ENCODE peak calls at places on chromosome 15, in ten cellular contexts. I is HCT116, O is HepG2, E is right lobe of liver, L is astrocyte of the cerebellum, W is upper lobe of right lung, Y is cardiac fibroblast, U is MM.1S, X is GM12865, D is colonic mucosa. T is an unnamed sample.

GRCh38 chr15:51751687-51752683 is 588 bp downstream of the TMOD2 start:
- DNase-seq in L (no peak), D (peak), W (peak), E (no peak), I (no peak), O (no peak), X (peak), U (peak), Y (peak), T (no peak)

GRCh38 chr15:23035964-23036566 is 3.3 kb downstream of the TUBGCP5 start:
- DNase-seq in E (no peak), D (peak), X (peak), L (no peak), Y (peak), I (peak), U (peak), W (no peak), O (peak), T (no peak)

GRCh38 chr15:48802867-48803266 is 8.0 kb downstream of the CEP152 start:
- DNase-seq in W (no peak), I (no peak), O (no peak), E (no peak), U (no peak), X (no peak), Y (peak), L (peak), D (no peak), T (no peak)

GRCh38 chr15:76169013-76169412 is 109.2 kb downstream of the TMEM266 start:
- DNase-seq in E (no peak), I (no peak), L (no peak), W (no peak), O (no peak), U (no peak), D (no peak), Y (peak), X (peak), T (no peak)

GRCh38 chr15:42121021-42121420 is 26.7 kb upstream of the PLA2G4D start:
- DNase-seq in Y (no peak), E (no peak), U (no peak), I (no peak), L (no peak), O (no peak), X (no peak), W (no peak), D (peak), T (no peak)

GRCh38 chr15:66803182-66803729 is 101.2 kb downstream of the SMAD6 start:
- DNase-seq in O (peak), L (peak), W (peak), D (peak), I (peak), Y (peak), E (no peak), U (no peak), X (no peak), T (no peak)

GRCh38 chr15:40266828-40267304 is 16.0 kb downstream of the ANKRD63 start:
- DNase-seq in I (peak), X (no peak), U (no peak), L (peak), O (peak), Y (peak), E (no peak), W (peak), D (no peak), T (no peak)

GRCh38 chr15:74831813-74832495 is 5.5 kb downstream of the CPLX3 start:
- DNase-seq in W (no peak), Y (no peak), D (peak), E (no peak), O (no peak), L (no peak), X (no peak), U (no peak), I (no peak), T (no peak)

GRCh38 chr15:32774022-32774421 is 56.2 kb downstream of the GREM1 start:
- DNase-seq in Y (peak), E (no peak), L (peak), U (no peak), D (no peak), I (no peak), W (no peak), X (no peak), O (peak), T (no peak)

GRCh38 chr15:20356444-20357138 is 185.0 kb downstream of the GOLGA6L6 start:
- DNase-seq in X (peak), W (peak), E (peak), D (no peak), L (no peak), I (peak), U (peak), O (peak), Y (peak), T (peak)

GRCh38 chr15:99102332-99103235 is 2.3 kb upstream of the SYNM start:
- DNase-seq in L (no peak), X (no peak), E (no peak), I (no peak), Y (no peak), W (no peak), O (no peak), D (no peak), U (no peak), T (peak)

GRCh38 chr15:96324192-96324895 is 6.2 kb upstream of the NR2F2 start:
- DNase-seq in O (no peak), X (no peak), I (no peak), D (peak), E (peak), L (no peak), Y (peak), U (no peak), W (no peak), T (no peak)

GRCh38 chr15:81531141-81531592 is 157.2 kb upstream of the TMC3 start:
- DNase-seq in O (no peak), L (peak), X (no peak), Y (peak), U (no peak), D (no peak), E (no peak), I (no peak), W (no peak), T (no peak)

GRCh38 chr15:40873625-40874561 is at the start of gene RHOV:
- DNase-seq in D (peak), E (no peak), Y (peak), W (peak), X (peak), O (peak), L (no peak), U (peak), I (peak), T (no peak)

GRCh38 chr15:28075482-28076029 is 23.6 kb downstream of the OCA2 start:
- DNase-seq in U (no peak), E (no peak), L (no peak), Y (no peak), W (no peak), O (no peak), I (no peak), D (no peak), X (no peak), T (no peak)

GRCh38 chr15:38941399-38941953 is 376.9 kb upstream of the RASGRP1 start:
- DNase-seq in W (no peak), D (no peak), Y (peak), E (no peak), O (no peak), I (no peak), L (no peak), U (no peak), X (no peak), T (no peak)

GRCh38 chr15:77032647-77033416 is 37.9 kb downstream of the PSTPIP1 start:
- DNase-seq in I (no peak), Y (no peak), W (peak), O (no peak), E (no peak), D (peak), U (no peak), L (no peak), X (no peak), T (peak)

GRCh38 chr15:62821384-62822131 is 221.0 kb upstream of the TPM1 start:
- DNase-seq in E (peak), X (no peak), Y (no peak), U (no peak), D (peak), W (no peak), O (peak), I (no peak), L (no peak), T (no peak)

GRCh38 chr15:37973856-37974255 is 39.4 kb downstream of the TMCO5A start:
- DNase-seq in I (no peak), X (no peak), E (no peak), D (no peak), O (no peak), U (no peak), Y (peak), W (no peak), L (no peak), T (no peak)

GRCh38 chr15:77507911-77508310 is 87.2 kb downstream of the HMG20A start:
- DNase-seq in D (no peak), Y (peak), O (peak), E (no peak), X (no peak), L (no peak), U (no peak), W (no peak), I (peak), T (no peak)

GRCh38 chr15:87123676-87124382 is 1044.2 kb downstream of the AGBL1 start:
- DNase-seq in O (no peak), D (no peak), I (no peak), X (no peak), E (no peak), W (no peak), L (no peak), Y (no peak), U (no peak), T (no peak)

GRCh38 chr15:91919014-91919534 is 65.6 kb downstream of the SLCO3A1 start:
- DNase-seq in W (no peak), I (no peak), U (no peak), Y (no peak), L (no peak), D (no peak), X (no peak), E (no peak), O (no peak), T (no peak)

GRCh38 chr15:65916664-65917406 is 47.5 kb downstream of the RAB11A start:
- DNase-seq in X (peak), Y (peak), I (no peak), L (peak), D (no peak), E (peak), O (peak), W (peak), U (no peak), T (no peak)

GRCh38 chr15:81146454-81146853 is 12.4 kb downstream of the CFAP161 start:
- DNase-seq in X (no peak), Y (no peak), W (no peak), D (no peak), E (no peak), U (no peak), L (no peak), I (no peak), O (no peak), T (no peak)

GRCh38 chr15:59437473-59437776 is 561 bp upstream of the FAM81A start:
- DNase-seq in W (no peak), L (no peak), I (no peak), E (no peak), O (no peak), U (no peak), X (no peak), Y (no peak), D (peak), T (no peak)

GRCh38 chr15:72389231-72389630 is 8.9 kb upstream of the TMEM202 start:
- DNase-seq in X (no peak), E (no peak), W (no peak), I (no peak), U (no peak), Y (no peak), O (no peak), D (no peak), L (no peak), T (no peak)

GRCh38 chr15:31230630-31231485 is 95.8 kb upstream of the KLF13 start:
- DNase-seq in X (peak), U (no peak), O (no peak), W (no peak), E (no peak), I (no peak), Y (no peak), D (no peak), L (no peak), T (no peak)

GRCh38 chr15:37053070-37053653 is 47.2 kb downstream of the MEIS2 start:
- DNase-seq in D (no peak), E (no peak), U (no peak), O (no peak), L (peak), W (no peak), Y (peak), X (no peak), I (no peak), T (no peak)

GRCh38 chr15:43329960-43330779 is at the start of gene LCMT2:
- DNase-seq in I (peak), X (peak), U (peak), E (peak), L (peak), W (peak), Y (peak), D (peak), O (peak), T (peak)

GRCh38 chr15:43775411-43775965 is 1.3 kb downstream of the ELL3 start:
- DNase-seq in E (peak), Y (peak), U (no peak), D (peak), L (no peak), X (no peak), O (peak), W (peak), I (peak), T (no peak)

GRCh38 chr15:62847900-62848489 is 194.6 kb upstream of the TPM1 start:
- DNase-seq in U (peak), I (peak), X (peak), D (peak), W (no peak), E (peak), L (no peak), Y (peak), O (peak), T (no peak)

GRCh38 chr15:38130739-38131498 is 121.7 kb upstream of the SPRED1 start:
- DNase-seq in O (no peak), Y (peak), D (peak), X (peak), U (peak), W (peak), L (peak), I (no peak), E (peak), T (no peak)

GRCh38 chr15:80608688-80609087 is 86.4 kb upstream of the ABHD17C start:
- DNase-seq in W (no peak), Y (no peak), D (no peak), U (no peak), I (no peak), X (no peak), E (no peak), L (no peak), O (no peak), T (no peak)

GRCh38 chr15:75542386-75542797 is 36.7 kb downstream of the PTPN9 start:
- DNase-seq in O (no peak), X (no peak), Y (peak), E (no peak), I (no peak), W (no peak), D (no peak), U (no peak), L (no peak), T (no peak)

GRCh38 chr15:20357139-20358065 is 184.2 kb downstream of the GOLGA6L6 start:
- DNase-seq in L (no peak), E (peak), Y (no peak), I (no peak), D (no peak), O (no peak), W (peak), U (no peak), X (no peak), T (peak)

GRCh38 chr15:63915888-63916731 is 82.4 kb upstream of the HERC1 start:
- DNase-seq in I (no peak), D (no peak), W (no peak), L (no peak), O (no peak), E (no peak), Y (peak), U (no peak), X (no peak), T (no peak)
- TF ChIP-seq CTCF in I (peak), D (peak), W (peak), L (peak), O (peak), E (no peak), Y (peak), U (no peak), X (peak), T (peak)

GRCh38 chr15:101501703-101502373 is 12.3 kb upstream of the PCSK6 start:
- DNase-seq in E (no peak), I (peak), O (peak), Y (peak), L (no peak), W (no peak), X (peak), U (no peak), D (no peak), T (no peak)
- TF ChIP-seq CTCF in E (peak), I (peak), O (peak), Y (peak), L (peak), W (peak), X (peak), U (peak), D (no peak), T (peak)

DNA sequence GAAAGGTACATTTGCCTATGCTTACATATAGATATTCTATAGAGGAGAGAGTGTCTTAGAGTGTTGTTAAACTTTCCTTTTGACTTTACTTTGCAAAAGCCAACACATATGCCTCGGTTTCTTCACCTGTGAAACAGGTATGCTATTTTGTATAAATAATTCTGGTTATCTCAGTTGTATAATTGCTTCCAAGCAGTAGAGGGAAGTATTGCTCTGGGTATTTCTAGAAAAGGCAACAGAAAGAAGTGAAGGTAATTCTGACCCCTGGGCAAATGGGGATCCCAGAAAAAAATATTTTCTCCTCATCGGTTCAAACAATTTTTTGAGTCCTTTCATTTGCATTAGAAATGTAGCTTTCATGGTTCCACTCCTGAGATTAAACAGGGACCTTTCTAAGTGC is 216.5 kb upstream of the SEMA6D start:
- DNase-seq in X (no peak), L (no peak), O (no peak), I (no peak), E (no peak), Y (no peak), U (no peak), W (no peak), D (no peak), T (no peak)
- TF ChIP-seq CTCF in X (no peak), L (no peak), O (no peak), I (no peak), E (no peak), Y (no peak), U (no peak), W (no peak), D (no peak), T (peak)

DNA sequence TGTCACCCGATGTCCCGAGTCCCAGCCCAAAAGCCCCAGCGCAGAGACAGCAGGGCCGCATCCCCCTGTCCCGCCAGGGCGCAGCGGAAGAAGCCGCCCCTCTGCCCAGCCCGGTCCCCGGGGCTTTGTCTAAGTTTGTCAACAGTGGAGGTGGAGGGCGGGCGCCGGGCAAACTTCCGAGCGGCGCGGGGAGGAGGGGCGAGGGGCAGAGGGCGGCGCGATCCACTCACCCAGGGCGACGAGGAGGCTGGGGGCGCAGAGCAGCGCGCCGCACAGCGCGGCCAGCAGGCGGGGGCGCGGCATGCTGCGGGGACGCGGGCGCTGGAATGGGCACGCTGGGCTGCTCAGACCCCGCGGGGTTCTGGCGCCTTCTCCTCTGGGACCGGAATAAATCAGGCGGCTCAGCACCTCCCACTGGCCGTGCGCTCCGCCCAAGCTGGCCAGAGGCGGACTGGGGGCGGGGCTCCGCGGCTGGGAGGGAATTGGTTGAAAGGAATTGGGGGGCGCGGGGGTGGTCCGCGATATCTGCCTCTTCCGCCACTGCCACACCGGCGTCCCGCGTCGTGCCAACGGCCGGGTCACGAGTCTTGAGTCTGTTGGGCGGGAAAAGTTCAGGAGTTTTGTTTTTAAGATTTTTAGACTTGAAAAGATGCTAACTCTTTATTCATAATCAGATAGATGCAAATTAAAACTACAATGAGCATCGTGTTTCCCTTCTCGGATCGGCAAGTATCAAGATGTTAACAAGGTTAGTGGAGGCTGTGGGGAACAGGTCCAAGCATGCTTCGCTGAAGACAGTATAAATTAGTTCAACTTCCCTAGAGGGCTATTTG is at the start of gene MFGE8:
- DNase-seq in E (peak), O (peak), W (peak), Y (peak), L (no peak), D (peak), I (no peak), X (peak), U (peak), T (no peak)
- TF ChIP-seq CTCF in E (no peak), O (peak), W (peak), Y (no peak), L (no peak), D (no peak), I (no peak), X (no peak), U (no peak), T (peak)

GRCh38 chr15:100909582-100909981 is 9.6 kb upstream of the LRRK1 start:
- DNase-seq in W (no peak), O (no peak), X (no peak), L (no peak), D (no peak), E (no peak), U (no peak), Y (no peak), I (no peak), T (no peak)

GRCh38 chr15:100908466-100908865 is 10.7 kb upstream of the LRRK1 start:
- DNase-seq in I (no peak), D (no peak), O (no peak), Y (no peak), X (no peak), E (no peak), L (no peak), U (no peak), W (no peak), T (no peak)

GRCh38 chr15:100902436-100903190 is 16.5 kb upstream of the LRRK1 start:
- DNase-seq in I (no peak), Y (peak), U (no peak), X (peak), E (peak), O (peak), D (peak), W (peak), L (peak), T (no peak)

GRCh38 chr15:100903191-100903590 is 16.0 kb upstream of the LRRK1 start:
- DNase-seq in U (no peak), I (no peak), W (no peak), O (no peak), X (no peak), L (no peak), Y (no peak), E (no peak), D (no peak), T (no peak)

GRCh38 chr15:100905855-100906254 is 13.3 kb upstream of the LRRK1 start:
- DNase-seq in I (no peak), D (no peak), L (no peak), W (no peak), U (no peak), E (peak), X (no peak), Y (no peak), O (no peak), T (no peak)
- TF ChIP-seq CTCF in I (no peak), D (no peak), L (no peak), W (no peak), U (no peak), E (no peak), X (no peak), Y (no peak), O (no peak), T (no peak)

GRCh38 chr15:70259640-70260066 is 161.9 kb upstream of the TLE3 start:
- DNase-seq in W (no peak), O (peak), L (no peak), E (no peak), D (no peak), X (no peak), U (no peak), Y (no peak), I (no peak), T (no peak)
- TF ChIP-seq CTCF in W (no peak), O (peak), L (peak), E (no peak), D (no peak), X (no peak), U (no peak), Y (no peak), I (peak), T (peak)

GRCh38 chr15:45780352-45780751 is 145.5 kb downstream of the SQOR start:
- DNase-seq in E (no peak), U (no peak), X (no peak), D (no peak), O (no peak), I (no peak), Y (no peak), L (no peak), W (no peak), T (no peak)
- TF ChIP-seq CTCF in E (no peak), U (no peak), X (no peak), D (no peak), O (no peak), I (no peak), Y (no peak), L (no peak), W (no peak), T (no peak)

GRCh38 chr15:93563218-93563617 is 474.2 kb upstream of the RGMA start:
- DNase-seq in L (no peak), I (no peak), Y (no peak), D (no peak), O (no peak), W (no peak), E (no peak), U (no peak), X (no peak), T (no peak)

GRCh38 chr15:93570571-93570970 is 481.6 kb upstream of the RGMA start:
- DNase-seq in U (no peak), Y (no peak), L (no peak), W (no peak), I (no peak), X (no peak), E (no peak), O (no peak), D (no peak), T (no peak)

GRCh38 chr15:93562752-93563151 is 473.7 kb upstream of the RGMA start:
- DNase-seq in O (no peak), D (no peak), E (no peak), I (no peak), U (no peak), L (no peak), Y (no peak), W (no peak), X (no peak), T (no peak)

GRCh38 chr15:93566777-93567176 is 477.8 kb upstream of the RGMA start:
- DNase-seq in L (no peak), D (no peak), U (no peak), X (no peak), I (no peak), W (no peak), Y (no peak), E (no peak), O (no peak), T (no peak)
- TF ChIP-seq CTCF in L (no peak), D (no peak), U (no peak), X (no peak), I (no peak), W (no peak), Y (no peak), E (no peak), O (no peak), T (peak)